ENCODE peak calls at places on chromosome 13, in seven cellular contexts. H is CD8-positive, alpha-beta memory T cell; Z is effector memory CD8-positive, alpha-beta T cell; U is T-helper 22 cell; Y is adipocyte; Q is heart right ventricle; K is NCI-H2081. R is an unnamed sample.

GRCh38 chr13:24512208-24513068 is at the start of gene PARP4:
- DNase-seq in K (peak), Y (peak), H (peak), Q (peak), U (peak), Z (peak), R (peak)

GRCh38 chr13:42574011-42574410 is at the start of gene TNFSF11:
- DNase-seq in Z (no peak), U (no peak), H (no peak), Q (no peak), Y (no peak), K (no peak), R (peak)

GRCh38 chr13:23288564-23288963 is 107.8 kb downstream of the SGCG start:
- DNase-seq in U (no peak), Y (no peak), Q (no peak), Z (no peak), K (no peak), H (no peak), R (no peak)

GRCh38 chr13:76707360-76707759 is 178.8 kb downstream of the KCTD12 start:
- DNase-seq in K (no peak), Q (no peak), U (no peak), Y (no peak), H (no peak), Z (no peak), R (peak)

GRCh38 chr13:79340490-79340889 is 65.6 kb downstream of the RBM26 start:
- DNase-seq in Z (no peak), Q (no peak), U (no peak), H (no peak), Y (peak), K (no peak), R (no peak)

GRCh38 chr13:73934215-73934623 is 200.0 kb downstream of the KLF12 start:
- DNase-seq in U (no peak), Z (no peak), Y (peak), Q (no peak), H (no peak), K (no peak), R (peak)

GRCh38 chr13:102913924-102914628 is 68.2 kb downstream of the ERCC5 start:
- DNase-seq in K (no peak), Y (peak), H (no peak), Z (no peak), Q (no peak), U (no peak), R (peak)

GRCh38 chr13:102280366-102280765 is 121.5 kb downstream of the FGF14 start:
- DNase-seq in K (no peak), U (no peak), Z (no peak), Q (no peak), Y (no peak), H (no peak), R (peak)

GRCh38 chr13:101211261-101211660 is 205.0 kb downstream of the NALCN start:
- DNase-seq in U (no peak), Q (no peak), H (no peak), Z (no peak), K (no peak), Y (peak), R (peak)

GRCh38 chr13:50244355-50244912 is 229.2 kb downstream of the KCNRG start:
- DNase-seq in Y (no peak), U (no peak), Q (no peak), K (no peak), H (no peak), Z (no peak), R (no peak)

R was measured in iris pigment epithelial cell.